ENCODE peak calls at places on chromosomes 1 and 21, in five cellular contexts. M is mesenchymal stem cell, N is neuronal stem cell, W is H9, P is H1. Q is an unnamed sample.
A peak's percentile ranks its signal among the peaks of the same experiment; 100 is the strongest.

GRCh38 chr21:45327458-45328197 is 39.9 kb upstream of the POFUT2 start:
- DNase-seq in M (no peak), W (no peak), P (no peak), N (no peak), Q (no peak)

GRCh38 chr1:63713627-63714481 is 60.0 kb upstream of the ROR1 start:
- DNase-seq in W (peak; percentile 41), N (no peak), M (peak; percentile 83), P (no peak), Q (no peak)

GRCh38 chr1:91640877-91641526 is 140.4 kb downstream of the CDC7 start:
- DNase-seq in N (no peak), W (no peak), M (no peak), P (no peak), Q (no peak)

GRCh38 chr21:45745256-45745655 is 101.7 kb downstream of the PCBP3 start:
- DNase-seq in N (no peak), W (no peak), P (no peak), M (no peak), Q (no peak)

GRCh38 chr1:221816899-221817298 is 75.0 kb upstream of the DUSP10 start:
- DNase-seq in N (no peak), P (no peak), M (peak; percentile 92), W (no peak), Q (peak; percentile 14)

GRCh38 chr1:26307363-26307781 is 936 bp upstream of the UBXN11 start:
- DNase-seq in W (no peak), P (no peak), N (no peak), M (no peak), Q (no peak)

GRCh38 chr1:47214554-47214953 is 17.5 kb downstream of the TAL1 start:
- DNase-seq in M (no peak), W (no peak), N (no peak), P (no peak), Q (no peak)

GRCh38 chr1:113912594-113913311 is 7.6 kb downstream of the DCLRE1B start:
- DNase-seq in M (peak; percentile 59), P (no peak), N (no peak), W (no peak), Q (no peak)

GRCh38 chr1:213714645-213715044 is 273.1 kb upstream of the PROX1 start:
- DNase-seq in N (peak; percentile 32), M (no peak), W (peak; percentile 44), P (no peak), Q (no peak)

GRCh38 chr1:100188617-100189016 is 10.6 kb upstream of the LRRC39 start:
- DNase-seq in M (peak; percentile 31), P (no peak), N (no peak), W (no peak), Q (no peak)

GRCh38 chr1:220386494-220387195 is 114.4 kb upstream of the RAB3GAP2 start:
- DNase-seq in P (no peak), N (no peak), M (no peak), W (no peak), Q (peak; percentile 66)

GRCh38 chr1:41482906-41483895 is 1.3 kb downstream of the EDN2 start:
- DNase-seq in W (no peak), M (no peak), P (no peak), N (no peak), Q (peak; percentile 71)

GRCh38 chr1:183043872-183044859 is 20.9 kb downstream of the LAMC1 start:
- DNase-seq in N (no peak), M (peak; percentile 95), P (no peak), W (no peak), Q (no peak)

GRCh38 chr1:208235983-208236761 is 8.0 kb downstream of the PLXNA2 start:
- DNase-seq in P (no peak), N (no peak), M (peak; percentile 89), W (no peak), Q (no peak)

GRCh38 chr1:41880261-41880660 is 38.5 kb downstream of the HIVEP3 start:
- DNase-seq in M (no peak), W (no peak), P (no peak), N (no peak), Q (peak; percentile 43)

GRCh38 chr1:25055961-25056360 is 125.9 kb upstream of the RUNX3 start:
- DNase-seq in P (no peak), W (no peak), N (no peak), M (no peak), Q (no peak)

GRCh38 chr1:47587891-47588582 is 150.2 kb downstream of the FOXD2 start:
- DNase-seq in N (no peak), W (peak; percentile 25), P (peak; percentile 43), M (peak; percentile 36), Q (no peak)

GRCh38 chr1:102191723-102192122 is 195.0 kb upstream of the OLFM3 start:
- DNase-seq in M (peak; percentile 56), P (no peak), N (peak; percentile 62), W (peak; percentile 40), Q (peak; percentile 26)

GRCh38 chr21:33212159-33212851 is 17.4 kb upstream of the IFNAR2 start:
- DNase-seq in M (peak; percentile 48), W (no peak), P (no peak), N (no peak), Q (peak; percentile 36)

GRCh38 chr1:35894183-35894582 is 11.2 kb downstream of the AGO1 start:
- DNase-seq in M (peak; percentile 41), P (no peak), N (no peak), W (no peak), Q (peak; percentile 51)

GRCh38 chr21:22456241-22456640 is 1458.0 kb downstream of the NCAM2 start:
- DNase-seq in M (no peak), P (no peak), W (no peak), N (no peak), Q (no peak)

GRCh38 chr1:5907386-5907785 is 84.8 kb downstream of the NPHP4 start:
- DNase-seq in M (no peak), N (no peak), P (no peak), W (no peak), Q (no peak)

GRCh38 chr21:44712203-44713028 is 1.0 kb upstream of the TSPEAR start:
- DNase-seq in W (peak; percentile 31), N (no peak), M (no peak), P (peak; percentile 59), Q (no peak)

GRCh38 chr1:227744668-227745067 is 9.4 kb downstream of the SNAP47 start:
- DNase-seq in N (no peak), P (no peak), M (no peak), W (no peak), Q (no peak)

GRCh38 chr1:57034713-57035112 is 68.9 kb upstream of the C8B start:
- DNase-seq in N (no peak), P (no peak), W (no peak), M (no peak), Q (no peak)

GRCh38 chr1:10796029-10796944 is at the start of gene CASZ1:
- DNase-seq in P (peak; percentile 95), N (peak; percentile 93), M (peak; percentile 90), W (peak; percentile 89), Q (peak; percentile 56)

GRCh38 chr1:15343729-15344128 is 66.0 kb upstream of the EFHD2 start:
- DNase-seq in M (no peak), N (no peak), P (no peak), W (no peak), Q (no peak)

GRCh38 chr1:87392241-87393192 is 63.8 kb downstream of the LMO4 start:
- DNase-seq in M (no peak), P (no peak), N (no peak), W (no peak), Q (peak; percentile 60)

GRCh38 chr1:75083848-75084514 is 50.2 kb upstream of the LHX8 start:
- DNase-seq in M (peak; percentile 20), N (no peak), P (no peak), W (no peak), Q (peak; percentile 63)

GRCh38 chr1:50378757-50379156 is 44.5 kb downstream of the DMRTA2 start:
- DNase-seq in P (no peak), W (no peak), N (no peak), M (no peak), Q (peak; percentile 18)

GRCh38 chr1:245298781-245299180 is 144.0 kb downstream of the KIF26B start:
- DNase-seq in P (no peak), N (no peak), W (no peak), M (no peak), Q (no peak)

GRCh38 chr21:46622226-46622625 is 13.2 kb upstream of the PRMT2 start:
- DNase-seq in W (no peak), M (no peak), P (no peak), N (peak; percentile 72), Q (no peak)

GRCh38 chr1:168213349-168213748 is 12.5 kb upstream of the SFT2D2 start:
- DNase-seq in N (no peak), M (no peak), W (no peak), P (no peak), Q (no peak)

GRCh38 chr1:22402336-22403053 is 49.2 kb upstream of the ZBTB40 start:
- DNase-seq in M (no peak), N (no peak), W (no peak), P (no peak), Q (no peak)

GRCh38 chr21:32314806-32315205 is 16.2 kb downstream of the MRAP start:
- DNase-seq in M (no peak), P (no peak), N (no peak), W (no peak), Q (no peak)

GRCh38 chr1:234398849-234399381 is 25.7 kb downstream of the COA6 start:
- DNase-seq in M (no peak), W (no peak), N (no peak), P (no peak), Q (peak; percentile 16)

GRCh38 chr1:196324345-196324744 is 283.9 kb downstream of the KCNT2 start:
- DNase-seq in W (no peak), M (no peak), P (no peak), N (no peak), Q (no peak)

DNA sequence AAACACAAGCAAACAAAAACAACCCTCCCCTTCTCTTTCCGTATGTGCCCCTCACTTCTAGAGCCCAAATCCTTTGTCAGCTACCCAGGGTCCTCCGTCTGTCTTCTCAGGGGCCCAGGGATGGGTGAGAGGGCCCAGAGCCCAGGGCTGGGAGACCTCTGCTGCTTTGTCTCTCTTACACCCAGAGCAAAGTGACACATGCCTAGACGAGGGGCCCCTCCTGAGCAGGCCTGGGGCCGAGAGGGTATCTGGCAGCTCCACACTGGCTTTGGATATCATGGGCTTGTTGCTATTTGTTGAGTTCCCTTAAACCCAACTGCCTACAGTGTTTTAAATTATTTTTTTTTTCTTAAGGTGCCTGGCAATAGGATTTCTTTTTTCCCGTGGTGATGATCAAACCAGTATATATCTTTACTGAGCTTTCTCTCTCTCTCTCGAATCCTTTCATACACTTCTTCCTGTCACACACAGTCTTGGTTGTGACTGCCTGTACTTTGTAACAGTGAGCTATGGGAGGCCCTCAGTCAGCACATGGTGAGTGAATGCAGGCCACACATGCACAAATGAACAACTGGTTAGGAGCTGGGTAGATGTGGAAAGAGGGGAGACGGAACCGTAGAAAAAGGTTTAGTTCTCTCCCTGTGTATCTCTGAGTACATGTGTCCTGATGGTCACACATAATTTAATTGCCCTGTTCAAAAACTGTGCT is 14.5 kb downstream of the RASSF5 start:
- DNase-seq in W (no peak), N (no peak), M (no peak), P (no peak), Q (no peak)
- H3K23ac ChIP-seq in W (no peak overlapping the region), N (no peak overlapping the region), M (no peak overlapping the region), P (no peak overlapping the region), Q (no peak overlapping the region)

GRCh38 chr21:15999741-16000140 is 270.0 kb downstream of the USP25 start:
- DNase-seq in P (no peak), M (no peak), W (no peak), N (no peak), Q (no peak)
- H2BK12ac ChIP-seq in P (no peak overlapping the region), M (no peak overlapping the region), W (no peak overlapping the region), N (no peak overlapping the region), Q (no peak overlapping the region)

GRCh38 chr1:240329443-240329842 is 237.8 kb downstream of the FMN2 start:
- DNase-seq in N (no peak), W (no peak), M (no peak), P (no peak), Q (no peak)
- H3K23ac ChIP-seq in N (no peak overlapping the region), W (no peak overlapping the region), M (no peak overlapping the region), P (no peak overlapping the region), Q (no peak overlapping the region)

GRCh38 chr1:38840281-38840680 is 19.3 kb downstream of the RRAGC start:
- DNase-seq in M (no peak), N (no peak), W (no peak), P (no peak), Q (no peak)
- H2BK12ac ChIP-seq in M (no peak overlapping the region), N (no peak overlapping the region), W (no peak overlapping the region), P (no peak overlapping the region), Q (no peak overlapping the region)

Q was measured in trophoblast cell.